ENCODE peak calls at places on chromosomes 1 and 21, in ten cellular contexts. I is stomach, L is colonic mucosa, R is SK-N-SH, N is SJSA1, S is heart right ventricle, G is tibial nerve, Z is body of pancreas, A is A673, F is GM23248. C is an unnamed sample.

GRCh38 chr1:204123376-204123775 is 28.5 kb downstream of the ETNK2 start:
- DNase-seq in G (no peak), A (no peak), R (peak), F (peak), Z (no peak), N (no peak), S (no peak), I (no peak), L (no peak), C (no peak)

GRCh38 chr1:36116906-36117305 is 8.1 kb downstream of the COL8A2 start:
- DNase-seq in R (peak), G (no peak), N (no peak), A (no peak), F (peak), S (no peak), L (no peak), Z (no peak), I (no peak), C (no peak)

GRCh38 chr1:54808443-54809207 is 7.5 kb upstream of the TTC22 start:
- DNase-seq in I (peak), A (no peak), G (no peak), N (peak), S (no peak), L (no peak), R (no peak), Z (peak), F (no peak), C (no peak)

GRCh38 chr1:54407201-54407956 is 1.2 kb upstream of the SSBP3 start:
- DNase-seq in R (peak), N (peak), I (peak), G (peak), A (peak), Z (peak), S (no peak), F (peak), L (peak), C (no peak)

GRCh38 chr1:222466150-222466865 is 81.6 kb downstream of the HHIPL2 start:
- DNase-seq in S (no peak), A (no peak), L (no peak), F (peak), I (no peak), Z (no peak), R (peak), G (no peak), N (no peak), C (no peak)

GRCh38 chr1:222240536-222241181 is 307.2 kb downstream of the HHIPL2 start:
- DNase-seq in S (no peak), L (no peak), G (no peak), F (peak), N (no peak), A (no peak), I (no peak), R (no peak), Z (no peak), C (no peak)

GRCh38 chr1:84492726-84493125 is 13.5 kb upstream of the SPATA1 start:
- DNase-seq in F (no peak), R (no peak), I (no peak), S (no peak), L (no peak), Z (no peak), A (no peak), G (no peak), N (no peak), C (no peak)

GRCh38 chr1:96641292-96641691 is 80.3 kb upstream of the PTBP2 start:
- DNase-seq in L (no peak), S (no peak), A (no peak), Z (no peak), N (no peak), I (no peak), F (peak), R (no peak), G (no peak), C (no peak)

GRCh38 chr1:160704250-160704649 is 7.4 kb downstream of the CD48 start:
- DNase-seq in L (no peak), N (no peak), G (no peak), R (no peak), F (no peak), Z (no peak), I (no peak), S (no peak), A (no peak), C (peak)

GRCh38 chr1:207316141-207316540 is 5.3 kb upstream of the CD55 start:
- DNase-seq in G (no peak), I (peak), Z (peak), L (no peak), F (no peak), R (no peak), S (no peak), A (no peak), N (no peak), C (no peak)

GRCh38 chr1:109759513-109760334 is 4.0 kb downstream of the EPS8L3 start:
- DNase-seq in I (peak), L (peak), G (no peak), N (peak), S (no peak), Z (peak), R (no peak), A (no peak), F (no peak), C (no peak)

GRCh38 chr1:43522776-43523480 is 7.8 kb upstream of the PTPRF start:
- DNase-seq in I (peak), Z (peak), S (no peak), A (no peak), F (peak), R (no peak), N (no peak), L (peak), G (no peak), C (peak)

GRCh38 chr1:11157867-11158266 is 31.3 kb upstream of the ANGPTL7 start:
- DNase-seq in R (no peak), L (no peak), A (no peak), Z (no peak), F (peak), I (no peak), N (no peak), G (peak), S (no peak), C (no peak)

GRCh38 chr1:228443395-228443794 is 26.7 kb upstream of the TRIM17 start:
- DNase-seq in N (no peak), Z (no peak), F (no peak), R (no peak), L (no peak), G (no peak), A (no peak), S (no peak), I (no peak), C (no peak)

GRCh38 chr21:45511007-45511406 is 31.2 kb downstream of the SLC19A1 start:
- DNase-seq in N (no peak), G (no peak), S (peak), R (no peak), F (no peak), A (no peak), Z (no peak), I (no peak), L (no peak), C (peak)

GRCh38 chr1:114157275-114157660 is 3.6 kb upstream of the SYT6 start:
- DNase-seq in R (no peak), A (no peak), S (no peak), Z (no peak), N (no peak), L (no peak), F (no peak), I (no peak), G (no peak), C (no peak)

GRCh38 chr1:226133504-226134123 is 52.9 kb downstream of the ACBD3 start:
- DNase-seq in I (no peak), G (no peak), A (no peak), N (peak), Z (no peak), R (peak), S (no peak), F (no peak), L (no peak), C (no peak)

GRCh38 chr1:22206551-22207125 is 63.7 kb upstream of the WNT4 start:
- DNase-seq in I (no peak), G (no peak), S (no peak), Z (no peak), F (peak), N (no peak), R (no peak), L (no peak), A (no peak), C (no peak)

GRCh38 chr1:20787100-20787774 is at the start of gene HP1BP3:
- DNase-seq in F (peak), G (peak), L (peak), I (peak), Z (peak), S (peak), N (peak), R (peak), A (peak), C (peak)

GRCh38 chr1:35856964-35857363 is 26.0 kb upstream of the AGO1 start:
- DNase-seq in G (no peak), R (no peak), I (no peak), L (no peak), F (no peak), A (no peak), S (no peak), Z (no peak), N (no peak), C (no peak)

GRCh38 chr1:53946252-53947171 is at the start of gene LRRC42:
- DNase-seq in N (no peak), L (no peak), F (peak), S (no peak), I (no peak), A (no peak), Z (peak), R (peak), G (no peak), C (no peak)

GRCh38 chr1:113963281-113963906 is 15.9 kb upstream of the OLFML3 start:
- DNase-seq in G (no peak), F (peak), Z (no peak), L (no peak), S (no peak), N (no peak), A (no peak), R (no peak), I (no peak), C (no peak)

GRCh38 chr1:183023601-183024351 is 556 bp downstream of the LAMC1 start:
- DNase-seq in A (peak), G (peak), F (peak), R (peak), S (peak), N (peak), L (peak), I (peak), Z (peak), C (peak)

GRCh38 chr1:240293706-240294105 is 202.0 kb downstream of the FMN2 start:
- DNase-seq in N (no peak), I (no peak), L (no peak), R (no peak), S (no peak), A (no peak), F (no peak), Z (no peak), G (no peak), C (no peak)

GRCh38 chr1:241939798-241940197 is 17.8 kb upstream of the BECN2 start:
- DNase-seq in G (no peak), A (no peak), I (no peak), S (no peak), R (no peak), F (peak), N (no peak), L (no peak), Z (no peak), C (no peak)

GRCh38 chr1:99598738-99599411 is 47.0 kb upstream of the PALMD start:
- DNase-seq in N (no peak), Z (no peak), L (no peak), I (no peak), A (no peak), S (peak), F (no peak), G (no peak), R (no peak), C (no peak)

GRCh38 chr1:19799877-19800804 is at the start of gene TMCO4:
- DNase-seq in L (peak), N (peak), S (peak), Z (peak), A (peak), I (peak), R (peak), G (peak), F (peak), C (peak)

GRCh38 chr1:57137980-57138379 is 172.2 kb upstream of the C8B start:
- DNase-seq in R (no peak), A (no peak), L (no peak), Z (no peak), F (no peak), N (no peak), I (no peak), S (no peak), G (no peak), C (no peak)

GRCh38 chr1:168972887-168973286 is 133.6 kb upstream of the ATP1B1 start:
- DNase-seq in I (peak), F (no peak), Z (peak), R (no peak), S (no peak), L (no peak), G (no peak), N (no peak), A (no peak), C (peak)

GRCh38 chr1:41390573-41390972 is 29.3 kb downstream of the FOXO6 start:
- DNase-seq in S (no peak), I (no peak), F (no peak), Z (no peak), A (no peak), L (no peak), R (no peak), G (no peak), N (no peak), C (no peak)

GRCh38 chr1:20992327-20993056 is 184.2 kb downstream of the EIF4G3 start:
- DNase-seq in A (no peak), Z (no peak), I (no peak), N (no peak), G (no peak), F (peak), R (no peak), S (no peak), L (no peak), C (no peak)

GRCh38 chr1:8970870-8971337 is 25.2 kb downstream of the CA6 start:
- DNase-seq in G (no peak), R (no peak), A (no peak), L (no peak), Z (no peak), N (no peak), S (no peak), I (no peak), F (no peak), C (no peak)

GRCh38 chr1:47830021-47830420 is 167.2 kb downstream of the TRABD2B start:
- DNase-seq in R (no peak), S (no peak), L (no peak), Z (no peak), N (no peak), G (no peak), I (no peak), F (no peak), A (no peak), C (no peak)

GRCh38 chr1:54403377-54403776 is 2.8 kb downstream of the SSBP3 start:
- DNase-seq in R (no peak), I (no peak), G (no peak), F (no peak), A (no peak), S (no peak), Z (no peak), N (no peak), L (no peak), C (no peak)

DNA sequence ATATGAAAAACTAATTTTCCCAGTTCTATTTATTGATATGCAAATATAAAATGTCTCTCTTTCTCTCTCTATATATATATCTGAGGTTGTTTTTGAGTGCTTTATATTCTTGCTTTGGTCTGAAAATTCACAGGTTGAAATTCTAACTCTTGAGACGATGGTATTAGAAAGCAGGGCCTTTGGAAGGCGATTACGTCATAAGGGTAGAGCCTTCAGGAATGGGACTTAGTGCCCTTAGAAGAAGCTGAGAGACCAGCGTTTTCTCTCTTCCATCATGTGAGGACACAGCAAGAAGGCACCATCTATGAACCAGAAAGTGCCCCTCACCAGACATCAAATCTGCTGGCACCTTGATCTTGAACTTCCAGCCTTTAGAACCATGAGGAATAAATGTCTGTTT is 57.4 kb upstream of the PAXBP1 start:
- DNase-seq in Z (no peak), R (no peak), G (no peak), F (no peak), A (no peak), L (no peak), N (no peak), I (no peak), S (no peak), C (no peak)
- H3K27ac ChIP-seq in Z (no peak), R (no peak), G (no peak), F (no peak), A (no peak), L (no peak), N (no peak), I (no peak), S (no peak), C (no peak)

GRCh38 chr1:93710949-93711591 is 29.4 kb upstream of the BCAR3 start:
- DNase-seq in Z (no peak), N (peak), S (no peak), L (no peak), G (no peak), I (no peak), R (no peak), F (no peak), A (no peak), C (no peak)

GRCh38 chr1:93705897-93706500 is 24.4 kb upstream of the BCAR3 start:
- DNase-seq in R (no peak), L (no peak), A (no peak), G (no peak), S (no peak), Z (no peak), N (peak), I (no peak), F (peak), C (no peak)

GRCh38 chr1:93710499-93710898 is 28.9 kb upstream of the BCAR3 start:
- DNase-seq in G (no peak), F (no peak), A (no peak), S (no peak), Z (no peak), I (no peak), N (no peak), L (no peak), R (no peak), C (no peak)

GRCh38 chr1:93707956-93708355 is 26.3 kb upstream of the BCAR3 start:
- DNase-seq in I (no peak), Z (no peak), L (no peak), G (no peak), R (no peak), A (no peak), F (no peak), N (no peak), S (no peak), C (no peak)

DNA sequence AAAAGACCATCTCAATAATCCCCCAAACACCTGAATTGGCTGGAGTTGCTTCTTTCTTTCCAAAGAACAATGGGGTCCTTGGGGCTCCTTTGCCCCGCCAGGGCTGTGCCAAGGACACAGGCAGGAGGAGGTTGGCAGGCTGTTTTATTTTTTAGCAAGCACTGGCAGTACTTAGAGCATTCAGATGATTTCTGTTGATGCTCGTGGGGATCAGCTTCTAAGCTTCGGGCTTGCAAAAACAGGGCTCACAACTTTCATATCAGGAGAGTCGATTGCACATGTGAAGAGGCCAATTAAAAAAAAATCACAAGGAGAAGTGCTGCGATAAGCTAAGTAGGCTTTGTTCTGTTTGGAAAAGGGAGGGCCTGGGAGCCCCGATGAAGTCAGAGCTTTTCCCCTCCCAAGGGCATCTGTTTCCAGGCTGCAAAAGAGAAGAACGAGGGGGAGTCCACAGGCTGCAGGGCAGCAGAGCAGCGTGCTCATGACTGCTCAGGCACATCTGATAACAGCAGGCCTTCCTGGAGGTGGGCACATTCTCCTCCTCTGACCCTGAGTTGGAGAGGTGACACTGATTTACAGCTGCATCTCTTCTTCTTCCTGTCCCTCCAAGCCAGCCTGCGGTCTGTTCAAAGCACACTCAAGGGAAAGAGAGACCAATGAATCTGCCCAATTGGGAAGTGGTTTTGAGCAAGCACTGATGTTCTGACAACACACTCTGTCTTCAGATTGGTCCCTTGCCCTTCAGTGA is 27.3 kb upstream of the BCAR3 start:
- DNase-seq in S (peak), G (no peak), I (peak), Z (no peak), R (peak), N (peak), F (peak), A (no peak), L (no peak), C (no peak)
- H3K4me3 ChIP-seq in S (no peak), G (no peak), I (no peak), Z (no peak), R (no peak), N (no peak), F (no peak), A (no peak), L (no peak), C (no peak)

DNA sequence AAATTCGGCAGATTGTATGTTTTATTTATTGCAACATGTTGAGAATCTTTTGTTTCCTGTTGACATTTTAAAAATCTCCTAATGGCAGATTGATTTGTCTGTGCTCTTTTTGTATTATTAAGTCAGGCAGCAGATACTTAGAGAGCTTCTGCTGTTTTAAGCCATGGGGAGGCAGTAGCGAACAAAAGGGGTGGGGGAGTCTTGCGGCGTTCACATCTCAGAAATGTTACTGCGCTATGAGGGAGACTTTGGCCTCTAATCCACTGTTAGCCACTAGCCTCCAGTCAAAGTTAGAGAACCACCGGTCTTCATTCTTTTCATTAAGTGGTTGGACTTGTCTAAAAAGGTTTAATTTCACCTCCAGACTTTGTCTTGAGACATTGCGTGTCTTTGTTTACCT is 93.6 kb downstream of the DYRK1A start:
- DNase-seq in I (no peak), R (no peak), G (no peak), L (no peak), F (no peak), Z (no peak), N (no peak), A (peak), S (no peak), C (no peak)
- H3K27ac ChIP-seq in I (no peak), R (no peak), G (no peak), L (no peak), F (peak), Z (no peak), N (no peak), A (no peak), S (no peak), C (no peak)

DNA sequence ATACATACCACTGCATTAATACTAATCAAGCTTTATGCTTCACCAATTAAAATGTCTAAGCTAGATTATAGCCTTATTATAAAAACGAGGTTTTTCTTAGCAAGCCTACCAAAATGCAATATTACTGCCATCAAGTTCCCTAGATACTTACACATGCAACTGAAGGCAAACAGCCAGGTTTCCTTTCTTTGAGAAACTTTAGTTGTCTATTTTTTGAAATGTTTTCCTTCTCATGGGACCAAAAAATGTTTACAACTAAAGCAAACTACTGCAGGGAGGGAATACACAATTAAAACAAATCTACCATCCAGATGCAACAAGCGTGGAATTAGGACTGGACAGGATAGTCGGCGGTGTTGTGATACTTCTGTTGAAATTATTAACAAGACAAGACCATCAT is 1.3 kb downstream of the ZNF644 start:
- DNase-seq in Z (no peak), F (peak), N (no peak), G (no peak), I (no peak), L (no peak), R (no peak), A (no peak), S (no peak), C (no peak)
- H3K4me3 ChIP-seq in Z (no peak), F (peak), N (peak), G (peak), I (peak), L (peak), R (peak), A (peak), S (peak), C (peak)